ENCODE peak calls at places on chromosome 9, in eight cellular contexts. W, Y, M, Q, E, T, H and V are unnamed samples.

GRCh38 chr9:7212101-7212500 is 454.3 kb downstream of the KDM4C start:
- DNase-seq in W (peak; percentile 9), Y (no peak), M (no peak), Q (no peak), E (no peak), T (no peak), H (no peak), V (no peak)

GRCh38 chr9:124860582-124861341 is 995 bp downstream of the RPL35 start:
- DNase-seq in W (no peak), Y (no peak), M (peak; percentile 31), Q (no peak), E (no peak), T (no peak), H (no peak), V (no peak)

GRCh38 chr9:106892632-106893031 is 29.7 kb downstream of the ZNF462 start:
- DNase-seq in W (peak; percentile 99), Y (no peak), M (peak; percentile 89), Q (peak; percentile 97), E (peak; percentile 95), T (no peak), H (no peak), V (peak; percentile 33)

GRCh38 chr9:86589273-86589672 is 235.1 kb upstream of the TUT7 start:
- DNase-seq in W (no peak), Y (no peak), M (no peak), Q (no peak), E (no peak), T (no peak), H (no peak), V (no peak)

GRCh38 chr9:123355761-123356520 is at the start of gene CRB2:
- DNase-seq in W (no peak), Y (no peak), M (no peak), Q (no peak), E (no peak), T (no peak), H (no peak), V (no peak)

GRCh38 chr9:97277953-97278352 is 29.5 kb upstream of the CCDC180 start:
- DNase-seq in W (no peak), Y (no peak), M (no peak), Q (no peak), E (no peak), T (no peak), H (no peak), V (no peak)

GRCh38 chr9:115117999-115118470 is at the start of gene TNC:
- DNase-seq in W (peak; percentile 75), Y (no peak), M (peak; percentile 5), Q (peak; percentile 84), E (peak; percentile 79), T (no peak), H (no peak), V (peak; percentile 12)

GRCh38 chr9:95383198-95383673 is 65.7 kb upstream of the FANCC start:
- DNase-seq in W (peak; percentile 5), Y (no peak), M (no peak), Q (peak; percentile 44), E (peak; percentile 43), T (no peak), H (no peak), V (no peak)

GRCh38 chr9:37032713-37033112 is 1.4 kb downstream of the PAX5 start:
- DNase-seq in W (no peak), Y (no peak), M (no peak), Q (no peak), E (no peak), T (no peak), H (no peak), V (no peak)

GRCh38 chr9:101421653-101422065 is 13.9 kb downstream of the ALDOB start:
- DNase-seq in W (peak; percentile 62), Y (no peak), M (no peak), Q (no peak), E (no peak), T (no peak), H (no peak), V (no peak)

GRCh38 chr9:115306860-115307259 is 188.9 kb upstream of the TNC start:
- DNase-seq in W (peak; percentile 13), Y (no peak), M (no peak), Q (no peak), E (no peak), T (no peak), H (no peak), V (no peak)

GRCh38 chr9:78858266-78858665 is 561.3 kb downstream of the PSAT1 start:
- DNase-seq in W (no peak), Y (no peak), M (no peak), Q (no peak), E (no peak), T (no peak), H (no peak), V (no peak)

GRCh38 chr9:135959814-135960213 is 1.4 kb downstream of the UBAC1 start:
- DNase-seq in W (no peak), Y (no peak), M (no peak), Q (no peak), E (no peak), T (no peak), H (no peak), V (peak; percentile 65)

GRCh38 chr9:114616684-114617520 is 5.8 kb downstream of the TMEM268 start:
- DNase-seq in W (no peak), Y (no peak), M (no peak), Q (no peak), E (no peak), T (no peak), H (no peak), V (no peak)

GRCh38 chr9:70405808-70406445 is 8.5 kb downstream of the KLF9 start:
- DNase-seq in W (no peak), Y (no peak), M (no peak), Q (no peak), E (no peak), T (no peak), H (no peak), V (no peak)

GRCh38 chr9:91421987-91422765 is 1.5 kb downstream of the NFIL3 start:
- DNase-seq in W (peak; percentile 54), Y (no peak), M (peak; percentile 46), Q (no peak), E (no peak), T (no peak), H (no peak), V (peak; percentile 60)

GRCh38 chr9:115680226-115680625 is 473.4 kb upstream of the PAPPA start:
- DNase-seq in W (peak; percentile 60), Y (no peak), M (no peak), Q (no peak), E (no peak), T (no peak), H (no peak), V (no peak)

GRCh38 chr9:124894035-124894740 is 32.3 kb downstream of the ARPC5L start:
- DNase-seq in W (peak; percentile 10), Y (no peak), M (no peak), Q (no peak), E (no peak), T (no peak), H (no peak), V (no peak)

GRCh38 chr9:112743216-112743835 is 7.2 kb upstream of the SNX30 start:
- DNase-seq in W (no peak), Y (no peak), M (no peak), Q (no peak), E (no peak), T (no peak), H (no peak), V (no peak)
- H3K4me3 ChIP-seq in W (no peak overlapping the region), Y (no peak overlapping the region), M (no peak overlapping the region), Q (no peak overlapping the region), E (no peak overlapping the region), T (no peak overlapping the region), H (no peak overlapping the region), V (no peak overlapping the region)

GRCh38 chr9:128550226-128550625 is 2.2 kb upstream of the SPTAN1 start:
- DNase-seq in W (no peak), Y (peak; percentile 19), M (no peak), Q (no peak), E (no peak), T (no peak), H (peak; percentile 16), V (no peak)
- H3K4me3 ChIP-seq in W (no peak overlapping the region), Y (no peak overlapping the region), M (no peak overlapping the region), Q (no peak overlapping the region), E (no peak overlapping the region), T (no peak overlapping the region), H (no peak overlapping the region), V (no peak overlapping the region)

DNA sequence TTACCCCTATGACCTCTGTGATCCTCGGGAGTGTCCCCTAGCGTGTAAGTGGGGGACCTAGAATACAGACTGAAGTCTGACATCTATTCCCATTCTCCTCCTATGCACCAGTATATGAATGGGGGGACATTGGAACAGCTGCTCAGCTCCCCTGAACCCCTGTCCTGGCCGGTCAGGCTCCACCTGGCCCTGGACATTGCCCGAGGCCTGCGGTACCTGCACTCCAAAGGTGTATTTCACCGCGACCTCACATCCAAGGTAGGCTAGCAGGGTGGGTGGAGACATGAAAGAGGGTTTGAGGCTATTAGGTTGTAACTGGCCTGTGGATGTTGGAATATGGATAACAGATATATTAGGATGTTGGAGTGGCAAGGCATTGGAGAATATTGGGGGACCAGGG is 1.7 kb downstream of the TESK1 start:
- DNase-seq in W (no peak), Y (no peak), M (no peak), Q (no peak), E (no peak), T (no peak), H (no peak), V (no peak)
- H3K4me3 ChIP-seq in W (no peak overlapping the region), Y (no peak overlapping the region), M (no peak overlapping the region), Q (no peak overlapping the region), E (no peak overlapping the region), T (no peak overlapping the region), H (no peak overlapping the region), V (no peak overlapping the region)

GRCh38 chr9:120710110-120710981 is 3.9 kb downstream of the MEGF9 start:
- DNase-seq in W (peak; percentile 67), Y (no peak), M (peak; percentile 35), Q (no peak), E (no peak), T (peak; percentile 60), H (peak; percentile 37), V (peak; percentile 42)
- H3K4me3 ChIP-seq in W (no peak overlapping the region), Y (peak overlapping the region; percentile 87), M (no peak overlapping the region), Q (no peak overlapping the region), E (no peak overlapping the region), T (peak overlapping the region; percentile 45), H (peak overlapping the region; percentile 57), V (peak overlapping the region; percentile 52)

GRCh38 chr9:131406567-131407436 is 12.9 kb downstream of the PRRC2B start:
- DNase-seq in W (no peak), Y (no peak), M (peak; percentile 69), Q (no peak), E (no peak), T (no peak), H (peak; percentile 39), V (no peak)
- H3K4me3 ChIP-seq in W (no peak overlapping the region), Y (peak overlapping the region; percentile 13), M (no peak overlapping the region), Q (no peak overlapping the region), E (peak overlapping the region; percentile 18), T (no peak overlapping the region), H (peak overlapping the region; percentile 33), V (peak overlapping the region; percentile 24)